ENCODE peak calls at places on chromosomes 3 and 15, in four cellular contexts. G is H1, F is H9, R is mesendoderm. V is an unnamed sample.

GRCh38 chr3:52959773-52960172 is 62.4 kb upstream of the STIMATE start:
- DNase-seq in F (no peak), G (no peak), R (no peak), V (peak; percentile 4)

GRCh38 chr15:42072141-42072685 is 22.1 kb downstream of the PLA2G4D start:
- DNase-seq in F (no peak), G (no peak), R (no peak), V (no peak)

GRCh38 chr3:161038725-161039124 is 66.4 kb downstream of the B3GALNT1 start:
- DNase-seq in F (no peak), G (no peak), R (no peak), V (no peak)

GRCh38 chr15:83714888-83715287 is 61.0 kb downstream of the ADAMTSL3 start:
- DNase-seq in R (no peak), F (no peak), G (no peak), V (no peak)

GRCh38 chr15:35092846-35093245 is 7.8 kb upstream of the NANOGP8 start:
- DNase-seq in F (no peak), R (no peak), G (no peak), V (no peak)

GRCh38 chr15:68629519-68630204 is 50.9 kb downstream of the CORO2B start:
- DNase-seq in G (no peak), R (no peak), F (no peak), V (no peak)

GRCh38 chr15:37133619-37134018 is 33.3 kb upstream of the MEIS2 start:
- DNase-seq in F (no peak), R (no peak), G (no peak), V (peak; percentile 61)

GRCh38 chr15:76346666-76347506 is 10.3 kb downstream of the ISL2 start:
- DNase-seq in F (peak; percentile 47), G (no peak), R (peak; percentile 54), V (peak; percentile 51)

GRCh38 chr3:145952541-145952940 is 208.4 kb downstream of the PLOD2 start:
- DNase-seq in G (no peak), R (no peak), F (no peak), V (peak; percentile 57)

GRCh38 chr3:37130984-37131975 is 43.1 kb downstream of the LRRFIP2 start:
- DNase-seq in F (no peak), R (no peak), G (no peak), V (no peak)

GRCh38 chr3:196499807-196500524 is 3.6 kb downstream of the RNF168 start:
- DNase-seq in F (no peak), R (peak; percentile 27), G (no peak), V (no peak)

GRCh38 chr15:75723847-75724660 is 11.4 kb upstream of the CSPG4 start:
- DNase-seq in F (no peak), R (peak; percentile 89), G (no peak), V (peak; percentile 96)

GRCh38 chr3:49349617-49350114 is 8.5 kb downstream of the GPX1 start:
- DNase-seq in F (no peak), R (no peak), G (no peak), V (no peak)

GRCh38 chr3:49343163-49343562 is 3.3 kb upstream of the USP4 start:
- DNase-seq in F (no peak), R (no peak), G (no peak), V (no peak)

GRCh38 chr3:49341996-49342395 is 2.1 kb upstream of the USP4 start:
- DNase-seq in F (no peak), R (no peak), G (no peak), V (no peak)

GRCh38 chr3:49351521-49352011 is 6.6 kb downstream of the GPX1 start:
- DNase-seq in G (no peak), F (no peak), R (peak; percentile 32), V (peak; percentile 94)

GRCh38 chr3:49346797-49347251 is 7.0 kb upstream of the USP4 start:
- DNase-seq in R (no peak), F (no peak), G (no peak), V (peak; percentile 69)
- H2AK5ac ChIP-seq in R (no peak overlapping the region), F (no peak overlapping the region), G (no peak overlapping the region), V (peak overlapping the region; percentile 70)

GRCh38 chr15:63893866-63894661 is 60.3 kb upstream of the HERC1 start:
- DNase-seq in R (no peak), F (no peak), G (no peak), V (no peak)

GRCh38 chr15:63895787-63896218 is 62.1 kb upstream of the HERC1 start:
- DNase-seq in F (no peak), G (no peak), R (no peak), V (no peak)

GRCh38 chr15:63895194-63895593 is 61.4 kb upstream of the HERC1 start:
- DNase-seq in F (no peak), R (no peak), G (no peak), V (no peak)

GRCh38 chr15:63892794-63893441 is 59.2 kb upstream of the HERC1 start:
- DNase-seq in G (no peak), F (no peak), R (no peak), V (no peak)

GRCh38 chr15:63894662-63894949 is 60.9 kb upstream of the HERC1 start:
- DNase-seq in R (no peak), G (no peak), F (no peak), V (no peak)
- H4K5ac ChIP-seq in R (no peak overlapping the region), G (no peak overlapping the region), F (no peak overlapping the region), V (no peak overlapping the region)

DNA sequence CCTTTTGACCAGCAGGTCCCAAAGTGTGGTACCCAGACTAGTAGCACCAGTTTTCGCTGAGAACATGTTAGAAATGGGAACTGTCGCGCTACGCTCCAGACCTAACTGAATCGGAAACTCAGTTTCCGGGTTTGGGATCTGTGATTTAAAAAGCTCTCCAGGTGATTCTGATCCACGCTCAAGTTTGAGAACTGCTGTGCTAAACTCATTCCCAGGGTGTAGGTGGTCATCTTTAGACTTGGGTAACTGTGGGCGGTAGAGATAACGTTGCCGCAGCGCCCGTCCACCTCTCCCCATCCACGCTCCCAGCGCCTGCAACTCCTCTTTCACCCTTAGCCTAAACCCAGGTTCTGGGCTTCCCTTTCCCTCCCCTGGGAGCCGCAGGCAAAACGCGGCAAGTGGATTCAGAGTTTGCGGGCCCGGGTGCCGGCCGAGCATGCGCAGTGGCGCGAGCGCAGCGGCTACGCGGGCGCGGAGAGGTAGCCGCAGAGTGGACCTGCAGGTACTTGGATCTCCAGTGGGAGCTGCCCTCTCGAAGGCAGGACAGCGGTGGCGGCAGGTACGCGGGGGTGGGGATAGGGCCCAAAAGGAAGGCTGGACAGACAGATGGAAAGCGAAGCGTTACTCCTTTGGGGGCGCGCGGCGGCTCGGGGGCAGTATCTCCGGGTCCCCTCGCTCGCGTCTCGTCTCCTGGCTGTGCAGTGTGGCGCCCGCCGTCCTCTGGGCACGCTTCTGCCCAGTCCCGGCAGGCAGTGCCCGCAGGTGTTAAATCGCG is at the start of gene PLS1:
- DNase-seq in F (peak; percentile 91), R (peak; percentile 92), G (peak; percentile 65), V (peak; percentile 70)
- H2AK5ac ChIP-seq in F (no peak within 1 kb of the TSS), R (no peak within 1 kb of the TSS), G (no peak within 1 kb of the TSS), V (peak within 1 kb of the TSS; percentile 71)

GRCh38 chr3:159339131-159339530 is 537.3 kb downstream of the MFSD1 start:
- DNase-seq in R (no peak), G (no peak), F (no peak), V (no peak)

GRCh38 chr3:159346504-159346903 is 544.6 kb downstream of the MFSD1 start:
- DNase-seq in F (no peak), G (no peak), R (no peak), V (no peak)

DNA sequence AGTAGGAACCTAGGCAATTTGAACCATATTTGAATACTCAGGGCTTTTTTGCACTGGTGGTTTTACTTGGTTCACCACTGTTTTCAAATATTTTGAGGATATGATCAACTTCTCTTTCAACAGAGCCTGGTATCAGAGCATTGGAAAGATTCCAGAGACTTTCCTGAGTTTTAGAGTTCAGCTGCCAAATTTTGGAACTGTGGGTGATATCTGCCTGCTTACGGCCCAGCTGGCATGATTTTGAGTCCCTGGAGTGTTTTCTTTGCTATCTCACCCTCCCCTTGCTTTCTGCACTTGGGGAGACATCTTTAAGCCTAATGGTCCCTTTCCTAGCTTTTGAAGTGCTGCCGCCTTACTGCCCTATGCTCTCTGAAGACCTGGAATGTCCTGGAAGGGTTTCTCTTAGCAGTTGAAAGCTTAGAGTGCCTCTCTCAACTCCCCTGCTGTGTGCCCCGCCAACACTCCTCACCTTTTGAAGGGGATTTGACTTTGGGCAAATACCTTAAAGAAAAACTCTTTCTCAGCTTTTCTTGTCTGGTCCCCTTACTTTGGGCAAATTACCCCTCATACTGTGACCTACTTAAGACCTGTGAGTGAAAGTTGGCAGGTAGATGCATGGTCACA is 539.1 kb downstream of the MFSD1 start:
- DNase-seq in G (no peak), F (no peak), R (no peak), V (no peak)
- H4K5ac ChIP-seq in G (no peak overlapping the region), F (no peak overlapping the region), R (no peak overlapping the region), V (no peak overlapping the region)

GRCh38 chr15:25716414-25717102 is 146.6 kb downstream of the ATP10A start:
- DNase-seq in G (no peak), F (no peak), R (no peak), V (no peak)

GRCh38 chr15:25717116-25717755 is 145.9 kb downstream of the ATP10A start:
- DNase-seq in R (no peak), G (no peak), F (no peak), V (peak; percentile 53)

GRCh38 chr15:25713736-25714537 is 149.2 kb downstream of the ATP10A start:
- DNase-seq in R (no peak), F (no peak), G (no peak), V (no peak)

GRCh38 chr15:25714538-25714840 is 148.6 kb downstream of the ATP10A start:
- DNase-seq in R (no peak), F (no peak), G (no peak), V (no peak)

DNA sequence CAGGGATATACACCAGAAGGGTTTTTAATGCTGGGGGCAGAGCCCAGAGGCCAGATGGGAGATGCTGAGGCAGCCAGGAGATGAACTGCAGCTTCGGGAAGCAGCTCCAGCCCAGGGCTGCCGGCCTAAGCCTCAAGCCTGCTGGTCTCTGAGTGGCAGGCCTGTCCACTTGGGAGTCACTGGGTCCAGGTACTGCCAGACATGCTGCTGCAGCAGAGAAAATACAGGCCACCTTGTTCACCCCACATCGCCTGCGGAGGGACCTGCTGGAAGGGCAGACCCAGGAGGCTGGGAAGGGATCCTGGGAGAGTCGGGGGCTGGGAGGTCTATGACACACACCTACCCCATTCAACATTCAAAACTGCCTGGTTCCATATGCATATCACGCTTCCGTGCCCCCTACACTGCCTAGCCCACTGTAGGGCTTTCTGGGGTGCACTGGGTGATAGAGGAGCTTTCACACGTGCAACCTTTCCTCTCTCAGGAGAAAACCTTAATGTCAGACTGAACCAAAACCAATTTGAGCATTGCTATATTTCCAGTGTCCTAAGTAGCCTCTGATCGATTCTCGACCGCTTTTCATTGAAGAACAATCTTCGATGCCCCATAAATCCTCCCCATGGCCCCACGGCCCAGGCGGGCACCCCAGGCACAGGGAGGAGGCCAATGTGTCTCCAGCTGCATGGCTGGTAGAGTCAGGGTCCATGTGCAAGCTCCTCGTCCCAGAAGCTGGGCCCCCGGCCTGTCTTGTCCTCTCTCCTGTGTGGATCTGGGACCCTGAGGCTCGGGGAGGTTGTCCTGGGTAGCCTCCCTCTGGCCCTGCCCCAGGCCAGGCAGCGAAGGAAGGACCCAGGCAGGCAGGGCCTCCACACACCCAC is 147.4 kb downstream of the ATP10A start:
- DNase-seq in G (no peak), F (no peak), R (no peak), V (no peak)
- H2AK5ac ChIP-seq in G (no peak overlapping the region), F (no peak overlapping the region), R (no peak overlapping the region), V (no peak overlapping the region)

DNA sequence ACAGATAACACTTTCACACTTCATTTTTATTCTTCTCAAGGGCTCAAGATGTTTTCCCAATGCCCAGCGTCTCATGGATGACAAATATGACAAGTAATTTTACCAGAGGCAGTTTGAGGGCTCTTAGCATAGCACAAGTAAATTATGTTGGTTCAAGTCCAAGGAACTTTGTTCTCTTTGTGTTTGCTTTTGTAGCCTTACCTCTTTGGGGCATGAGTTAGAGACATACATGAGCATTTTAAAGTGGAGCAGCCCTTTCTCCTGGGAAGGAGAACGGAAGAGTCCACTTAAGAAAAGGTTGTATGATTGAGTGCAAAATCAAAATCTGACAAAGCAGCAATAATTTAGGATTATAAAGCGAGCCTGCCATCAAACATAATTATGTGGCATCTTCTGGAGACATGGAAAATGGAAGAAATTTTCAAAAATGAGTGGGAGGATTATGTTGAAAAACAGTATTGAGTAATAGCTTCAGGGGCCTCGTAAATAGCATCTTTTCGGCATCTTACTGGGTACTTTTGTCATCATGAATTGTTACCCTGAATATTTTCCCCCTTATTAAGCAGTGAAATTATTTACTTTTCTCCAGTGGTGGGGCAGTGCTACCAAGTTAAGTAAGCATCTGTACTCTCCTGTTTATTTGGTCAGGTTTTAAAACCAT is 65.9 kb downstream of the PGPEP1L start:
- DNase-seq in F (no peak), G (no peak), R (no peak), V (no peak)
- H4K5ac ChIP-seq in F (no peak overlapping the region), G (no peak overlapping the region), R (no peak overlapping the region), V (no peak overlapping the region)